ENCODE peak calls at places on chromosome 11, in eight cellular contexts. One of them, this sample, is unnamed.

GRCh38 chr11:76185931-76186401 is 20.3 kb downstream of the WNT11 start:
- DNase-seq in ascending aorta: no peak
- DNase-seq in fibroblast of mammary gland: peak; percentile 14
- DNase-seq in B cell: no peak
- DNase-seq in body of pancreas: peak; percentile 30
- DNase-seq in activated B cell treated with CpG ODN at 0.5 μM for 24 hours: no peak
- DNase-seq in AG09319: no peak
- DNase-seq in AG04450: no peak
- DNase-seq in this sample: no peak

GRCh38 chr11:34464591-34465036 is 25.9 kb downstream of the CAT start:
- DNase-seq in body of pancreas: no peak
- DNase-seq in AG09319: no peak
- DNase-seq in B cell: no peak
- DNase-seq in ascending aorta: no peak
- DNase-seq in fibroblast of mammary gland: no peak
- DNase-seq in AG04450: no peak
- DNase-seq in activated B cell treated with CpG ODN at 0.5 μM for 24 hours: no peak
- DNase-seq in this sample: no peak

GRCh38 chr11:64856382-64857227 is 12.2 kb upstream of the CDC42BPG start:
- DNase-seq in ascending aorta: peak; percentile 91
- DNase-seq in B cell: no peak
- DNase-seq in fibroblast of mammary gland: peak; percentile 90
- DNase-seq in activated B cell treated with CpG ODN at 0.5 μM for 24 hours: peak; percentile 45
- DNase-seq in AG04450: no peak
- DNase-seq in body of pancreas: no peak
- DNase-seq in AG09319: no peak
- DNase-seq in this sample: no peak

GRCh38 chr11:69382131-69383128 is 88.5 kb downstream of the MYEOV start:
- DNase-seq in B cell: peak; percentile 49
- DNase-seq in activated B cell treated with CpG ODN at 0.5 μM for 24 hours: peak; percentile 23
- DNase-seq in ascending aorta: peak; percentile 13
- DNase-seq in AG04450: no peak
- DNase-seq in fibroblast of mammary gland: peak; percentile 46
- DNase-seq in AG09319: no peak
- DNase-seq in body of pancreas: peak; percentile 29
- DNase-seq in this sample: no peak

GRCh38 chr11:42778193-42778592 is 533.6 kb upstream of the API5 start:
- DNase-seq in ascending aorta: no peak
- DNase-seq in AG09319: no peak
- DNase-seq in AG04450: no peak
- DNase-seq in activated B cell treated with CpG ODN at 0.5 μM for 24 hours: no peak
- DNase-seq in fibroblast of mammary gland: no peak
- DNase-seq in B cell: no peak
- DNase-seq in body of pancreas: no peak
- DNase-seq in this sample: no peak

GRCh38 chr11:58011771-58012170 is 11.9 kb upstream of the OR9Q1 start:
- DNase-seq in AG04450: no peak
- DNase-seq in B cell: no peak
- DNase-seq in body of pancreas: no peak
- DNase-seq in AG09319: no peak
- DNase-seq in fibroblast of mammary gland: no peak
- DNase-seq in ascending aorta: no peak
- DNase-seq in activated B cell treated with CpG ODN at 0.5 μM for 24 hours: no peak
- DNase-seq in this sample: no peak

GRCh38 chr11:13384837-13385417 is 78.1 kb downstream of the BTBD10 start:
- DNase-seq in body of pancreas: peak; percentile 32
- DNase-seq in AG04450: peak; percentile 41
- DNase-seq in activated B cell treated with CpG ODN at 0.5 μM for 24 hours: no peak
- DNase-seq in fibroblast of mammary gland: peak; percentile 57
- DNase-seq in AG09319: peak; percentile 8
- DNase-seq in B cell: no peak
- DNase-seq in ascending aorta: no peak
- DNase-seq in this sample: peak; percentile 42

GRCh38 chr11:18907391-18907790 is 31.8 kb downstream of the MRGPRX1 start:
- DNase-seq in AG04450: no peak
- DNase-seq in body of pancreas: no peak
- DNase-seq in AG09319: no peak
- DNase-seq in activated B cell treated with CpG ODN at 0.5 μM for 24 hours: no peak
- DNase-seq in B cell: no peak
- DNase-seq in fibroblast of mammary gland: peak; percentile 2
- DNase-seq in ascending aorta: no peak
- DNase-seq in this sample: no peak

GRCh38 chr11:63845305-63845704 is 6.4 kb downstream of the MARK2 start:
- DNase-seq in AG04450: peak; percentile 47
- DNase-seq in fibroblast of mammary gland: peak; percentile 86
- DNase-seq in activated B cell treated with CpG ODN at 0.5 μM for 24 hours: no peak
- DNase-seq in ascending aorta: no peak
- DNase-seq in B cell: no peak
- DNase-seq in body of pancreas: no peak
- DNase-seq in AG09319: no peak
- DNase-seq in this sample: no peak

GRCh38 chr11:32751381-32751780 is 43.1 kb downstream of the CCDC73 start:
- DNase-seq in fibroblast of mammary gland: no peak
- DNase-seq in activated B cell treated with CpG ODN at 0.5 μM for 24 hours: no peak
- DNase-seq in body of pancreas: no peak
- DNase-seq in ascending aorta: no peak
- DNase-seq in AG09319: no peak
- DNase-seq in AG04450: no peak
- DNase-seq in B cell: no peak
- DNase-seq in this sample: no peak
- TF ChIP-seq CTCF in fibroblast of mammary gland: no peak
- TF ChIP-seq CTCF in activated B cell treated with CpG ODN at 0.5 μM for 24 hours: no peak
- TF ChIP-seq CTCF in body of pancreas: no peak
- TF ChIP-seq CTCF in ascending aorta: no peak
- TF ChIP-seq CTCF in AG09319: no peak
- TF ChIP-seq CTCF in AG04450: no peak
- TF ChIP-seq CTCF in B cell: no peak
- TF ChIP-seq CTCF in this sample: no peak

GRCh38 chr11:8070417-8071101 is 10.5 kb upstream of the TUB start:
- DNase-seq in AG09319: no peak
- DNase-seq in fibroblast of mammary gland: peak; percentile 69
- DNase-seq in AG04450: no peak
- DNase-seq in body of pancreas: no peak
- DNase-seq in B cell: no peak
- DNase-seq in ascending aorta: no peak
- DNase-seq in activated B cell treated with CpG ODN at 0.5 μM for 24 hours: no peak
- DNase-seq in this sample: peak; percentile 75
- TF ChIP-seq CTCF in AG09319: peak; percentile 55
- TF ChIP-seq CTCF in fibroblast of mammary gland: peak; percentile 51
- TF ChIP-seq CTCF in AG04450: peak; percentile 53
- TF ChIP-seq CTCF in body of pancreas: no peak
- TF ChIP-seq CTCF in B cell: peak; percentile 40
- TF ChIP-seq CTCF in ascending aorta: no peak
- TF ChIP-seq CTCF in activated B cell treated with CpG ODN at 0.5 μM for 24 hours: no peak
- TF ChIP-seq CTCF in this sample: peak; percentile 32

GRCh38 chr11:55726715-55727324 is 46.4 kb upstream of the OR5D13 start:
- DNase-seq in fibroblast of mammary gland: no peak
- DNase-seq in AG04450: no peak
- DNase-seq in body of pancreas: no peak
- DNase-seq in ascending aorta: no peak
- DNase-seq in activated B cell treated with CpG ODN at 0.5 μM for 24 hours: no peak
- DNase-seq in B cell: no peak
- DNase-seq in AG09319: no peak
- DNase-seq in this sample: no peak
- TF ChIP-seq CTCF in fibroblast of mammary gland: no peak
- TF ChIP-seq CTCF in AG04450: no peak
- TF ChIP-seq CTCF in body of pancreas: no peak
- TF ChIP-seq CTCF in ascending aorta: no peak
- TF ChIP-seq CTCF in activated B cell treated with CpG ODN at 0.5 μM for 24 hours: no peak
- TF ChIP-seq CTCF in B cell: no peak
- TF ChIP-seq CTCF in AG09319: no peak
- TF ChIP-seq CTCF in this sample: peak; percentile 27

GRCh38 chr11:86488553-86488952 is 113.9 kb downstream of the CCDC81 start:
- DNase-seq in ascending aorta: no peak
- DNase-seq in B cell: no peak
- DNase-seq in activated B cell treated with CpG ODN at 0.5 μM for 24 hours: no peak
- DNase-seq in AG09319: no peak
- DNase-seq in fibroblast of mammary gland: peak; percentile 35
- DNase-seq in body of pancreas: no peak
- DNase-seq in AG04450: no peak
- DNase-seq in this sample: no peak

GRCh38 chr11:86489442-86489841 is 114.8 kb downstream of the CCDC81 start:
- DNase-seq in AG04450: no peak
- DNase-seq in body of pancreas: no peak
- DNase-seq in ascending aorta: no peak
- DNase-seq in fibroblast of mammary gland: no peak
- DNase-seq in AG09319: no peak
- DNase-seq in activated B cell treated with CpG ODN at 0.5 μM for 24 hours: no peak
- DNase-seq in B cell: no peak
- DNase-seq in this sample: no peak

GRCh38 chr11:86484795-86485166 is 110.1 kb downstream of the CCDC81 start:
- DNase-seq in B cell: no peak
- DNase-seq in AG09319: no peak
- DNase-seq in AG04450: no peak
- DNase-seq in body of pancreas: no peak
- DNase-seq in ascending aorta: no peak
- DNase-seq in activated B cell treated with CpG ODN at 0.5 μM for 24 hours: no peak
- DNase-seq in fibroblast of mammary gland: peak; percentile 27
- DNase-seq in this sample: no peak

GRCh38 chr11:86486261-86487030 is 111.8 kb downstream of the CCDC81 start:
- DNase-seq in AG09319: no peak
- DNase-seq in body of pancreas: no peak
- DNase-seq in fibroblast of mammary gland: no peak
- DNase-seq in AG04450: no peak
- DNase-seq in B cell: no peak
- DNase-seq in ascending aorta: no peak
- DNase-seq in activated B cell treated with CpG ODN at 0.5 μM for 24 hours: no peak
- DNase-seq in this sample: no peak

DNA sequence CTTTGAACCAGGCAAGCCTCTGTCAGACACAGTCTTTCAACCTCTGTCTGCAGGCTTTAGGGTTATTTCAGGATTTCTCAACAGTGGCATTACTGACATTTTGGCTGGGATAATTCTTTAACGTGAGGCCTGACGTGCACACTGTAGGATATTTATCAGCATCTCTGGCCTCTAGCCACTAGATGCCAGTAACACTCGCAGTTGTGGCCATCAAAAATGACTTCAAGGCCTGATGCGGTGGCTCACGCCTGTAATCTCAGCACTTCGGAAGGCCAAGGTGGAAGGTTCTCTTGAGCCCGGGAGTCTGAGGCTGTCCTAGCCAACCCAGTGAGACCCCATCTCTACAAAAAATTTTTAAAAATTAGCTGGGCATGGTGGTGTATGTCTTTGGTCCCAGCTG is 113.0 kb downstream of the CCDC81 start:
- DNase-seq in body of pancreas: no peak
- DNase-seq in activated B cell treated with CpG ODN at 0.5 μM for 24 hours: no peak
- DNase-seq in AG04450: no peak
- DNase-seq in ascending aorta: no peak
- DNase-seq in AG09319: no peak
- DNase-seq in fibroblast of mammary gland: no peak
- DNase-seq in B cell: no peak
- DNase-seq in this sample: no peak
- TF ChIP-seq CTCF in body of pancreas: no peak
- TF ChIP-seq CTCF in activated B cell treated with CpG ODN at 0.5 μM for 24 hours: no peak
- TF ChIP-seq CTCF in AG04450: no peak
- TF ChIP-seq CTCF in ascending aorta: no peak
- TF ChIP-seq CTCF in AG09319: no peak
- TF ChIP-seq CTCF in fibroblast of mammary gland: no peak
- TF ChIP-seq CTCF in B cell: no peak
- TF ChIP-seq CTCF in this sample: peak; percentile 22

GRCh38 chr11:125062931-125063428 is at the start of gene SLC37A2:
- DNase-seq in body of pancreas: peak; percentile 78
- DNase-seq in AG04450: no peak
- DNase-seq in AG09319: no peak
- DNase-seq in ascending aorta: peak; percentile 51
- DNase-seq in fibroblast of mammary gland: peak; percentile 49
- DNase-seq in activated B cell treated with CpG ODN at 0.5 μM for 24 hours: peak; percentile 64
- DNase-seq in B cell: peak; percentile 79
- DNase-seq in this sample: peak; percentile 87
- TF ChIP-seq CTCF in body of pancreas: peak; percentile 14
- TF ChIP-seq CTCF in AG04450: no peak
- TF ChIP-seq CTCF in AG09319: no peak
- TF ChIP-seq CTCF in ascending aorta: no peak
- TF ChIP-seq CTCF in fibroblast of mammary gland: no peak
- TF ChIP-seq CTCF in activated B cell treated with CpG ODN at 0.5 μM for 24 hours: no peak
- TF ChIP-seq CTCF in B cell: no peak
- TF ChIP-seq CTCF in this sample: peak; percentile 5

This sample was measured in GM13977.